ENCODE peak calls at places on chromosomes 3 and 15, in four cellular contexts. One of them, this sample, is unnamed.

GRCh38 chr3:155232605-155233004 is 60.9 kb downstream of the STRIT1 start:
- DNase-seq in mucosa of gallbladder: peak
- DNase-seq in ACHN: no peak
- DNase-seq in CD8-positive, alpha-beta memory T cell: no peak
- DNase-seq in this sample: peak

GRCh38 chr3:37996785-37997301 is 6.3 kb downstream of the VILL start:
- DNase-seq in mucosa of gallbladder: peak
- DNase-seq in ACHN: peak
- DNase-seq in CD8-positive, alpha-beta memory T cell: peak
- DNase-seq in this sample: peak

GRCh38 chr3:128965280-128965679 is 28.6 kb downstream of the CFAP92 start:
- DNase-seq in CD8-positive, alpha-beta memory T cell: no peak
- DNase-seq in mucosa of gallbladder: no peak
- DNase-seq in ACHN: no peak
- DNase-seq in this sample: no peak

GRCh38 chr3:56621686-56622085 is 61.4 kb downstream of the TASOR start:
- DNase-seq in mucosa of gallbladder: no peak
- DNase-seq in CD8-positive, alpha-beta memory T cell: no peak
- DNase-seq in ACHN: no peak
- DNase-seq in this sample: no peak

GRCh38 chr3:169497567-169498257 is 165.8 kb downstream of the MECOM start:
- DNase-seq in CD8-positive, alpha-beta memory T cell: no peak
- DNase-seq in ACHN: no peak
- DNase-seq in mucosa of gallbladder: no peak
- DNase-seq in this sample: no peak

GRCh38 chr3:63908776-63909175 is 3.4 kb downstream of the SCAANT1 start:
- DNase-seq in CD8-positive, alpha-beta memory T cell: no peak
- DNase-seq in mucosa of gallbladder: no peak
- DNase-seq in ACHN: no peak
- DNase-seq in this sample: no peak

GRCh38 chr15:67127925-67128324 is 62.5 kb downstream of the SMAD3 start:
- DNase-seq in CD8-positive, alpha-beta memory T cell: no peak
- DNase-seq in mucosa of gallbladder: no peak
- DNase-seq in ACHN: peak
- DNase-seq in this sample: peak

GRCh38 chr3:9211155-9211950 is 38.1 kb downstream of the SRGAP3 start:
- DNase-seq in ACHN: no peak
- DNase-seq in CD8-positive, alpha-beta memory T cell: no peak
- DNase-seq in mucosa of gallbladder: no peak
- DNase-seq in this sample: no peak

GRCh38 chr3:157136647-157137387 is 23.1 kb downstream of the CCNL1 start:
- DNase-seq in ACHN: no peak
- DNase-seq in CD8-positive, alpha-beta memory T cell: no peak
- DNase-seq in mucosa of gallbladder: peak
- DNase-seq in this sample: no peak

GRCh38 chr3:123773681-123774431 is 110.3 kb downstream of the MYLK start:
- DNase-seq in mucosa of gallbladder: no peak
- DNase-seq in CD8-positive, alpha-beta memory T cell: no peak
- DNase-seq in ACHN: no peak
- DNase-seq in this sample: no peak

GRCh38 chr3:49566312-49566711 is 12.0 kb downstream of the BSN start:
- DNase-seq in mucosa of gallbladder: no peak
- DNase-seq in CD8-positive, alpha-beta memory T cell: no peak
- DNase-seq in ACHN: peak
- DNase-seq in this sample: no peak

This sample was measured in HTR-8/SVneo.